ENCODE peak calls at places on chromosomes 5 and 9, in seven cellular contexts. One of them, this sample, is unnamed. For H3K4me1, the result is how much of the 10 kb centered on the place peaks cover.

GRCh38 chr5:32710859-32711692 is at the start of gene NPR3:
- DNase-seq in GM23338: peak
- DNase-seq in pancreas: no peak
- DNase-seq in cardiac muscle cell: no peak
- DNase-seq in mucosa of descending colon: no peak
- DNase-seq in aorta: peak
- DNase-seq in PC-9: peak
- DNase-seq in this sample: no peak

GRCh38 chr9:33082135-33082534 is 5.7 kb upstream of the SMU1 start:
- DNase-seq in GM23338: no peak
- DNase-seq in aorta: no peak
- DNase-seq in mucosa of descending colon: no peak
- DNase-seq in PC-9: no peak
- DNase-seq in pancreas: no peak
- DNase-seq in cardiac muscle cell: no peak
- DNase-seq in this sample: no peak

GRCh38 chr5:168578006-168578405 is 1.2 kb downstream of the PANK3 start:
- DNase-seq in cardiac muscle cell: no peak
- DNase-seq in aorta: no peak
- DNase-seq in mucosa of descending colon: no peak
- DNase-seq in PC-9: no peak
- DNase-seq in GM23338: no peak
- DNase-seq in pancreas: no peak
- DNase-seq in this sample: peak

GRCh38 chr9:5633243-5633642 is 4.3 kb downstream of the RIC1 start:
- DNase-seq in aorta: no peak
- DNase-seq in GM23338: no peak
- DNase-seq in pancreas: no peak
- DNase-seq in mucosa of descending colon: no peak
- DNase-seq in PC-9: no peak
- DNase-seq in cardiac muscle cell: no peak
- DNase-seq in this sample: peak

GRCh38 chr5:127400946-127401670 is 110.5 kb downstream of the MEGF10 start:
- DNase-seq in aorta: no peak
- DNase-seq in mucosa of descending colon: no peak
- DNase-seq in PC-9: no peak
- DNase-seq in cardiac muscle cell: no peak
- DNase-seq in GM23338: no peak
- DNase-seq in pancreas: no peak
- DNase-seq in this sample: no peak

GRCh38 chr5:1666812-1667588 is 132.6 kb downstream of the MRPL36 start:
- DNase-seq in aorta: peak
- DNase-seq in mucosa of descending colon: no peak
- DNase-seq in cardiac muscle cell: peak
- DNase-seq in GM23338: peak
- DNase-seq in PC-9: peak
- DNase-seq in pancreas: peak
- DNase-seq in this sample: no peak

GRCh38 chr5:153352685-153353219 is 137.7 kb upstream of the GRIA1 start:
- DNase-seq in PC-9: no peak
- DNase-seq in aorta: no peak
- DNase-seq in GM23338: no peak
- DNase-seq in mucosa of descending colon: no peak
- DNase-seq in cardiac muscle cell: peak
- DNase-seq in pancreas: no peak
- DNase-seq in this sample: no peak

GRCh38 chr5:159913048-159913447 is 3.2 kb upstream of the ADRA1B start:
- DNase-seq in PC-9: peak
- DNase-seq in cardiac muscle cell: no peak
- DNase-seq in mucosa of descending colon: no peak
- DNase-seq in aorta: no peak
- DNase-seq in pancreas: no peak
- DNase-seq in GM23338: no peak
- DNase-seq in this sample: peak

GRCh38 chr5:94524841-94525697 is 93.3 kb downstream of the KIAA0825 start:
- DNase-seq in PC-9: no peak
- DNase-seq in GM23338: peak
- DNase-seq in aorta: no peak
- DNase-seq in pancreas: no peak
- DNase-seq in cardiac muscle cell: peak
- DNase-seq in mucosa of descending colon: peak
- DNase-seq in this sample: peak

GRCh38 chr5:34930527-34930844 is 1.1 kb downstream of the DNAJC21 start:
- DNase-seq in mucosa of descending colon: no peak
- DNase-seq in cardiac muscle cell: no peak
- DNase-seq in PC-9: no peak
- DNase-seq in aorta: no peak
- DNase-seq in GM23338: no peak
- DNase-seq in pancreas: no peak
- DNase-seq in this sample: no peak

GRCh38 chr9:87157366-87158031 is 210.2 kb upstream of the GAS1 start:
- DNase-seq in cardiac muscle cell: no peak
- DNase-seq in aorta: no peak
- DNase-seq in PC-9: no peak
- DNase-seq in pancreas: no peak
- DNase-seq in GM23338: no peak
- DNase-seq in mucosa of descending colon: no peak
- DNase-seq in this sample: no peak

GRCh38 chr5:97355775-97356174 is 172.7 kb upstream of the RIOK2 start:
- DNase-seq in PC-9: no peak
- DNase-seq in GM23338: no peak
- DNase-seq in pancreas: no peak
- DNase-seq in mucosa of descending colon: no peak
- DNase-seq in aorta: no peak
- DNase-seq in cardiac muscle cell: no peak
- DNase-seq in this sample: no peak

GRCh38 chr5:73106335-73106734 is 14.0 kb upstream of the TMEM171 start:
- DNase-seq in pancreas: no peak
- DNase-seq in GM23338: no peak
- DNase-seq in mucosa of descending colon: no peak
- DNase-seq in cardiac muscle cell: no peak
- DNase-seq in aorta: no peak
- DNase-seq in PC-9: no peak
- DNase-seq in this sample: no peak

GRCh38 chr5:37720550-37720952 is 119.3 kb downstream of the GDNF start:
- DNase-seq in aorta: no peak
- DNase-seq in PC-9: no peak
- DNase-seq in mucosa of descending colon: no peak
- DNase-seq in pancreas: no peak
- DNase-seq in cardiac muscle cell: no peak
- DNase-seq in GM23338: no peak
- DNase-seq in this sample: no peak

GRCh38 chr5:178078197-178078995 is 34.9 kb upstream of the N4BP3 start:
- DNase-seq in mucosa of descending colon: no peak
- DNase-seq in pancreas: no peak
- DNase-seq in cardiac muscle cell: no peak
- DNase-seq in PC-9: peak
- DNase-seq in GM23338: no peak
- DNase-seq in aorta: no peak
- DNase-seq in this sample: no peak

GRCh38 chr5:81165493-81166119 is 67.5 kb upstream of the CKMT2 start:
- DNase-seq in GM23338: peak
- DNase-seq in aorta: peak
- DNase-seq in PC-9: peak
- DNase-seq in cardiac muscle cell: peak
- DNase-seq in mucosa of descending colon: peak
- DNase-seq in pancreas: no peak
- DNase-seq in this sample: peak

GRCh38 chr5:159777049-159777448 is 139.2 kb upstream of the ADRA1B start:
- DNase-seq in mucosa of descending colon: no peak
- DNase-seq in GM23338: no peak
- DNase-seq in pancreas: no peak
- DNase-seq in PC-9: no peak
- DNase-seq in aorta: no peak
- DNase-seq in cardiac muscle cell: no peak
- DNase-seq in this sample: no peak

GRCh38 chr9:98991981-98992884 is 48.5 kb downstream of the COL15A1 start:
- DNase-seq in aorta: no peak
- DNase-seq in pancreas: no peak
- DNase-seq in PC-9: no peak
- DNase-seq in mucosa of descending colon: no peak
- DNase-seq in GM23338: no peak
- DNase-seq in cardiac muscle cell: no peak
- DNase-seq in this sample: no peak

GRCh38 chr5:129803403-129803802 is 55.5 kb downstream of the MINAR2 start:
- DNase-seq in GM23338: no peak
- DNase-seq in PC-9: no peak
- DNase-seq in mucosa of descending colon: no peak
- DNase-seq in pancreas: no peak
- DNase-seq in cardiac muscle cell: no peak
- DNase-seq in aorta: no peak
- DNase-seq in this sample: no peak

GRCh38 chr9:79817469-79818004 is 245.8 kb downstream of the TLE4 start:
- DNase-seq in cardiac muscle cell: peak
- DNase-seq in aorta: no peak
- DNase-seq in GM23338: peak
- DNase-seq in pancreas: no peak
- DNase-seq in PC-9: no peak
- DNase-seq in mucosa of descending colon: peak
- DNase-seq in this sample: no peak

GRCh38 chr9:16512281-16512680 is 358.2 kb downstream of the BNC2 start:
- DNase-seq in GM23338: no peak
- DNase-seq in aorta: no peak
- DNase-seq in cardiac muscle cell: no peak
- DNase-seq in pancreas: no peak
- DNase-seq in PC-9: no peak
- DNase-seq in mucosa of descending colon: no peak
- DNase-seq in this sample: no peak

GRCh38 chr5:179411161-179411841 is 66.0 kb upstream of the ADAMTS2 start:
- DNase-seq in aorta: peak
- DNase-seq in GM23338: no peak
- DNase-seq in PC-9: no peak
- DNase-seq in cardiac muscle cell: no peak
- DNase-seq in pancreas: no peak
- DNase-seq in mucosa of descending colon: no peak
- DNase-seq in this sample: no peak

GRCh38 chr5:80399553-80400239 is 8.2 kb upstream of the ZFYVE16 start:
- DNase-seq in pancreas: no peak
- DNase-seq in GM23338: no peak
- DNase-seq in PC-9: no peak
- DNase-seq in cardiac muscle cell: no peak
- DNase-seq in aorta: no peak
- DNase-seq in mucosa of descending colon: no peak
- DNase-seq in this sample: no peak

GRCh38 chr9:76887951-76888350 is 18.0 kb downstream of the PRUNE2 start:
- DNase-seq in PC-9: no peak
- DNase-seq in mucosa of descending colon: no peak
- DNase-seq in cardiac muscle cell: no peak
- DNase-seq in pancreas: no peak
- DNase-seq in GM23338: peak
- DNase-seq in aorta: no peak
- DNase-seq in this sample: no peak

GRCh38 chr5:38468202-38468656 is 88.2 kb downstream of the LIFR start:
- DNase-seq in PC-9: peak
- DNase-seq in mucosa of descending colon: no peak
- DNase-seq in GM23338: no peak
- DNase-seq in aorta: peak
- DNase-seq in cardiac muscle cell: no peak
- DNase-seq in pancreas: no peak
- DNase-seq in this sample: no peak

DNA sequence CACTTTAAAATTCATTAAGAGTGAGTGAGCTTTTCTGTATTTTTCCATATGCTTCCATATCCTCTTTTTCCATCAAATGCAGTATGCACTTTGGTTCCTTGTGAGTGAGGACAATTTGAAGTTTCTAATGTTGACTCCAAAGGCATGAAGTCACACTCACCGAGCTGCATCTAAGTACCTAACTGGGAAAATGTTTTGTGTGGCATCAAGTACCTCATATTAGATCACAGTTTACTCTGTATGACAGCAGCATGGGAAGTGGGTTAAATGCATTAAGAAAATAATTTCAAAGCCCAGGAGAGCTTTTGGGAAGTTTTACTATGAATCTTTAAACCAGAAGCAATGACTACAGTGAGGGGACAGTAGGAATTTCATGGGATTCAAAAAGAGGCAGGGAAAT is 207.0 kb downstream of the EFNA5 start:
- DNase-seq in PC-9: no peak
- DNase-seq in GM23338: no peak
- DNase-seq in pancreas: no peak
- DNase-seq in cardiac muscle cell: no peak
- DNase-seq in aorta: no peak
- DNase-seq in mucosa of descending colon: no peak
- DNase-seq in this sample: no peak
- H3K4me1 ChIP-seq in PC-9: half or more
- H3K4me1 ChIP-seq in GM23338: half or more
- H3K4me1 ChIP-seq in pancreas: under half
- H3K4me1 ChIP-seq in cardiac muscle cell: under half
- H3K4me1 ChIP-seq in aorta: under half
- H3K4me1 ChIP-seq in mucosa of descending colon: under half
- H3K4me1 ChIP-seq in this sample: under half

GRCh38 chr9:70490478-70490877 is 76.0 kb upstream of the KLF9 start:
- DNase-seq in pancreas: no peak
- DNase-seq in mucosa of descending colon: no peak
- DNase-seq in GM23338: no peak
- DNase-seq in cardiac muscle cell: no peak
- DNase-seq in PC-9: no peak
- DNase-seq in aorta: no peak
- DNase-seq in this sample: peak

GRCh38 chr9:70491798-70492736 is 77.6 kb upstream of the KLF9 start:
- DNase-seq in mucosa of descending colon: no peak
- DNase-seq in aorta: no peak
- DNase-seq in pancreas: no peak
- DNase-seq in PC-9: no peak
- DNase-seq in cardiac muscle cell: no peak
- DNase-seq in GM23338: no peak
- DNase-seq in this sample: peak

GRCh38 chr9:70494221-70494620 is 79.8 kb upstream of the KLF9 start:
- DNase-seq in cardiac muscle cell: no peak
- DNase-seq in GM23338: no peak
- DNase-seq in aorta: no peak
- DNase-seq in PC-9: no peak
- DNase-seq in pancreas: no peak
- DNase-seq in mucosa of descending colon: no peak
- DNase-seq in this sample: no peak

GRCh38 chr9:70495514-70495913 is 81.1 kb upstream of the KLF9 start:
- DNase-seq in mucosa of descending colon: no peak
- DNase-seq in pancreas: no peak
- DNase-seq in GM23338: no peak
- DNase-seq in PC-9: no peak
- DNase-seq in cardiac muscle cell: no peak
- DNase-seq in aorta: no peak
- DNase-seq in this sample: no peak

GRCh38 chr9:70493046-70493445 is 78.6 kb upstream of the KLF9 start:
- DNase-seq in PC-9: no peak
- DNase-seq in cardiac muscle cell: no peak
- DNase-seq in aorta: no peak
- DNase-seq in mucosa of descending colon: no peak
- DNase-seq in pancreas: no peak
- DNase-seq in GM23338: no peak
- DNase-seq in this sample: no peak
- H3K4me1 ChIP-seq in PC-9: under half
- H3K4me1 ChIP-seq in cardiac muscle cell: under half
- H3K4me1 ChIP-seq in aorta: under half
- H3K4me1 ChIP-seq in mucosa of descending colon: under half
- H3K4me1 ChIP-seq in pancreas: under half
- H3K4me1 ChIP-seq in GM23338: under half
- H3K4me1 ChIP-seq in this sample: under half

GRCh38 chr9:110744753-110745522 is 76.3 kb downstream of the MUSK start:
- DNase-seq in pancreas: no peak
- DNase-seq in cardiac muscle cell: peak
- DNase-seq in PC-9: peak
- DNase-seq in aorta: no peak
- DNase-seq in mucosa of descending colon: no peak
- DNase-seq in GM23338: no peak
- DNase-seq in this sample: no peak
- H3K4me1 ChIP-seq in pancreas: under half
- H3K4me1 ChIP-seq in cardiac muscle cell: under half
- H3K4me1 ChIP-seq in PC-9: under half
- H3K4me1 ChIP-seq in aorta: under half
- H3K4me1 ChIP-seq in mucosa of descending colon: under half
- H3K4me1 ChIP-seq in GM23338: under half
- H3K4me1 ChIP-seq in this sample: under half

GRCh38 chr5:40791715-40792139 is 6.4 kb downstream of the PRKAA1 start:
- DNase-seq in aorta: no peak
- DNase-seq in GM23338: no peak
- DNase-seq in cardiac muscle cell: no peak
- DNase-seq in mucosa of descending colon: no peak
- DNase-seq in pancreas: no peak
- DNase-seq in PC-9: no peak
- DNase-seq in this sample: peak
- H3K4me1 ChIP-seq in aorta: under half
- H3K4me1 ChIP-seq in GM23338: under half
- H3K4me1 ChIP-seq in cardiac muscle cell: under half
- H3K4me1 ChIP-seq in mucosa of descending colon: under half
- H3K4me1 ChIP-seq in pancreas: under half
- H3K4me1 ChIP-seq in PC-9: under half
- H3K4me1 ChIP-seq in this sample: under half